ENCODE peak calls at places on chromosomes 3 and 15, in eight cellular contexts. M, Q, J, F, O, G, W and H are unnamed samples.

GRCh38 chr15:76994496-76994895 is 430 bp upstream of the PSTPIP1 start:
- DNase-seq in O (no peak), Q (peak), J (no peak), M (no peak), F (no peak), G (no peak), W (no peak), H (no peak)

GRCh38 chr15:87758739-87759457 is 497.6 kb downstream of the NTRK3 start:
- DNase-seq in M (no peak), G (no peak), W (no peak), J (no peak), Q (no peak), F (no peak), O (no peak), H (no peak)

GRCh38 chr3:128861491-128861890 is 17.9 kb upstream of the ACAD9 start:
- DNase-seq in O (no peak), J (no peak), M (no peak), F (no peak), G (no peak), W (no peak), Q (no peak), H (no peak)

GRCh38 chr3:188037116-188037718 is 116.7 kb upstream of the LPP start:
- DNase-seq in F (no peak), M (no peak), G (peak), W (peak), J (no peak), O (no peak), Q (no peak), H (peak)

GRCh38 chr3:155356594-155357370 is 63.3 kb upstream of the STRIT1 start:
- DNase-seq in M (no peak), G (peak), Q (no peak), W (peak), J (no peak), O (peak), F (no peak), H (no peak)

GRCh38 chr3:141426404-141427034 is 58.2 kb downstream of the ZBTB38 start:
- DNase-seq in Q (peak), J (no peak), F (no peak), W (peak), M (no peak), G (peak), O (no peak), H (peak)

GRCh38 chr15:86595741-86596140 is 516.1 kb downstream of the AGBL1 start:
- DNase-seq in O (no peak), J (peak), G (no peak), M (no peak), W (no peak), Q (no peak), F (no peak), H (no peak)

GRCh38 chr15:58626378-58626777 is 123.1 kb downstream of the ADAM10 start:
- DNase-seq in F (no peak), J (no peak), G (no peak), O (no peak), M (no peak), Q (no peak), W (no peak), H (no peak)

GRCh38 chr3:126468028-126468891 is 7.4 kb downstream of the ZXDC start:
- DNase-seq in O (no peak), F (no peak), Q (peak), W (no peak), J (no peak), M (no peak), G (no peak), H (no peak)

GRCh38 chr15:98767692-98768091 is 119.4 kb downstream of the IGF1R start:
- DNase-seq in F (no peak), G (no peak), O (no peak), M (no peak), Q (no peak), W (no peak), J (no peak), H (no peak)

GRCh38 chr15:89444855-89445254 is 51.5 kb downstream of the RHCG start:
- DNase-seq in O (no peak), Q (no peak), M (no peak), G (no peak), F (no peak), J (no peak), W (peak), H (no peak)

GRCh38 chr3:152910211-152910610 is 75.3 kb downstream of the P2RY1 start:
- DNase-seq in W (no peak), G (peak), M (no peak), O (no peak), F (no peak), J (no peak), Q (no peak), H (no peak)

GRCh38 chr3:56366641-56366984 is 101.7 kb downstream of the ERC2 start:
- DNase-seq in J (no peak), M (no peak), O (no peak), Q (no peak), W (no peak), F (no peak), G (no peak), H (no peak)

GRCh38 chr15:90683876-90684275 is 33.3 kb upstream of the BLM start:
- DNase-seq in Q (no peak), G (no peak), O (no peak), W (no peak), M (no peak), F (no peak), J (no peak), H (no peak)

GRCh38 chr15:41794081-41794480 is 19.8 kb downstream of the MAPKBP1 start:
- DNase-seq in W (no peak), O (no peak), G (no peak), J (no peak), Q (no peak), F (no peak), M (no peak), H (no peak)

GRCh38 chr15:59339252-59339672 is 33.4 kb downstream of the MYO1E start:
- DNase-seq in G (peak), Q (no peak), M (no peak), F (no peak), J (peak), W (no peak), O (no peak), H (no peak)

DNA sequence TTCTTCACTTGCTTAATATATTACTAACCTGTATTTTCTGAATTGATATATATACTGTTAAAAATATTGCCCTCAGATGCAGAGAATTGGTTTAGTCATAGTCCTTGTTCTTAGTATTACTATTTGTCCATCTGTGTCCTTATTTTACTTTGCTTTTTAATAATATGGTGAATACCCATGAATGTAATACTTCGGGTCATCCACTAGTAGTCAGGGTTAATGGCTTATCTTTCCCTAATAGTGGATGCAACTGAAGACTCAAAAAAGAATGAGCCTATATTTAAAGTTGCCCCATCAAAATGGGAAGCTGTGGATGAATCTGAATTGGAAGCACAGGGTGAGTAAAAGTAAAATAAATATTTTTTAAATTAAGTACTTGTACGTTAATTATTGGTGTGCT is 36.5 kb downstream of the U2SURP start:
- DNase-seq in G (no peak), O (no peak), Q (no peak), J (no peak), F (no peak), W (no peak), M (no peak), H (no peak)
- TF ChIP-seq CTCF in G (peak), O (no peak), Q (no peak), J (no peak), F (no peak), W (peak), M (no peak), H (peak)

GRCh38 chr3:29152379-29152778 is 128.5 kb upstream of the RBMS3 start:
- DNase-seq in G (peak), M (no peak), W (no peak), F (peak), J (no peak), O (no peak), Q (no peak), H (no peak)
- TF ChIP-seq CTCF in G (no peak), M (no peak), W (no peak), F (no peak), J (no peak), O (peak), Q (no peak), H (no peak)

GRCh38 chr3:4670352-4670751 is 177.2 kb downstream of the ITPR1 start:
- DNase-seq in M (no peak), W (no peak), O (no peak), Q (no peak), G (peak), J (peak), F (no peak), H (no peak)
- TF ChIP-seq CTCF in M (no peak), W (peak), O (peak), Q (no peak), G (peak), J (peak), F (peak), H (peak)

GRCh38 chr3:122305818-122306621 is 19.0 kb upstream of the CSTA start:
- DNase-seq in M (no peak), J (peak), F (no peak), Q (no peak), G (peak), W (peak), O (no peak), H (peak)
- TF ChIP-seq CTCF in M (no peak), J (peak), F (no peak), Q (no peak), G (peak), W (no peak), O (peak), H (peak)

GRCh38 chr3:16433701-16434151 is 79.8 kb downstream of the RFTN1 start:
- DNase-seq in F (no peak), M (no peak), W (no peak), G (no peak), J (no peak), O (no peak), Q (no peak), H (no peak)
- TF ChIP-seq CTCF in F (no peak), M (no peak), W (no peak), G (no peak), J (no peak), O (no peak), Q (no peak), H (no peak)

DNA sequence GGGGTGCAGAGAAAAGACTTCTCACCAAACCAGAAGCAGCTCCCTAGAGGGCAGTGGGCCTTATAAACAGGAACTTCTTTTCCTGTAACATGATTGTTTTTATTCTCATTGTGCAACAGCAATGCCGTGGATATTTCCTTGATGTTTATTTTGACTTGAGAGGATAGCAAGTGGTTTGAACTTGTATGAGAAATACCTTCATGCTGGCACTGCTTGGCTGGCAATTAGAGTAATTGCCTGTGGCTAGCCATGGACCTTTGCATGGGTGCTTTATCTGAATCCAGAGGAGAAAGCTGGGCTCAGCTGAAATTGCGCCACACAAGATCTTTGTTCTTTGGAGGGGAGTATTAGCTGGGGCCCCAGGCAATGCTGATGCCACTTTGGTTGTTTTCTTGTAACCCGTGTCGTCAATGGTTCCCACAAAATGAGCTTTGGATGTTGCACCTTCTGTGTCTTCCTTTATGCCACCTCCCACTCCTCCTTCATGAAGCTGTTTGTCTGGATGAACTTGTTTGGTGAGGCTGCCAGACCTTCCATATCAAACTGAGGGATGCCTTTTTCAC is 37.9 kb downstream of the CMTM8 start:
- DNase-seq in Q (no peak), F (no peak), W (no peak), M (no peak), O (no peak), J (no peak), G (no peak), H (peak)
- TF ChIP-seq CTCF in Q (no peak), F (no peak), W (no peak), M (no peak), O (no peak), J (no peak), G (no peak), H (no peak)

DNA sequence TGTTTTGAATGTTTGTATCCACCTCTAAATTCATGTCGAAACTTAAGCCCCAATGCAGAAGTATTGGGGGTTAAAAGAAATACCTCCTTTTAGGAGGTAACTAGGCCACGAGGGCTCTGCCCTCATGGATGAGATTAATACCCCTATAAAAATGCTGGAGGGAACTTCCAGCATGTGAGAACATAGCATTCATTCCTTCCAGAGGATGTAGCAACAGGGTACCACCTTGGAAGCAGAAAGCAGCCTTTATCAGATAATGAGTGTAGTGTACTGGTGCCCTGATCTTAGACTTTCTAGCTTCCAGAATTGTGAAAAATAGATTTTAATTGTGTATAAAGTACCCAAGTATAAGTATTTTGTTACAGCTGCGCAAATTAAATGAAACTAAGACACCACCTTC is 353.4 kb upstream of the MANF start:
- DNase-seq in J (no peak), F (no peak), M (no peak), O (no peak), Q (no peak), G (no peak), W (no peak), H (no peak)
- TF ChIP-seq CTCF in J (no peak), F (no peak), M (no peak), O (no peak), Q (no peak), G (no peak), W (no peak), H (no peak)

GRCh38 chr3:54122046-54122801 is at the start of gene CACNA2D3:
- DNase-seq in O (peak), F (peak), Q (peak), W (peak), M (no peak), G (no peak), J (no peak), H (no peak)
- TF ChIP-seq CTCF in O (no peak), F (no peak), Q (no peak), W (no peak), M (no peak), G (no peak), J (no peak), H (no peak)

DNA sequence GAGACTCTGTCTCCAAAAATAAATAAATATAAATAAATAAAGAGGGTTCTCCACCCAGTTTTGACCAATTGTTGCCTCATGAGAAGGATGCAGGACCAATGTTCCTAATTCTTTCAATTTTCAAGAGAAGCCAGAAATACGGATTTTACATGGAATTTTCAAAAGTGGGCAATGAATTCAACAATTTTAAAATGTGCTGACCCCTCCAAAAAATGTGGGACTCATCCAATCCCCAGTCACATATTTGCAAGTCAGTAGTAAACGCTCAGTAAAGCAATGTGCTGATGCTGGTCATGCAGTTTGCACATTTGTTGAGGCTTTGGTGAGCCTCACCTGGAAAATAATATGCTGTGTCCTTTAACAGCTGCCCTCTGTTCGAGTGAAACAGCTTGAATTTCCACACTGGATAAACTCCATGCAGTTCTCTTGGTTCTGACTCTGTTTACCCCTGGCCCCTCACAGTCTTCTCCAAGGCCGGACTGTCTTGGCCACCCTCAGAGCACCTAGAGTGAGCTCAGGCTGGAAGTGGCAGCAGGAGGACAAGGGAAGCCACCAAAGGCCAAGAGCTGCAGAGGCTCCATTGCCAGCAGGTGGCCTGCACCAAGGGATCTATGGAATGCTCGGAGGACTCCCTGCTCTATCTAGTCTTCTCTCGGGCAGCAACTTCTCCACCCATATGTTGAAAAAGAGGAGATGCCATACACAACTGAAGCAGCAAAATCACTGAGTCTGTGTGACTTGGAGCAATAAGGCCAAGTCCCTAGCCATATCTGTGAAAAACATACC is 246.8 kb downstream of the UACA start:
- DNase-seq in J (no peak), W (no peak), F (no peak), G (no peak), O (no peak), Q (no peak), M (no peak), H (no peak)
- TF ChIP-seq CTCF in J (no peak), W (no peak), F (no peak), G (no peak), O (no peak), Q (no peak), M (no peak), H (no peak)